ENCODE peak calls at places on chromosome 4, in five cellular contexts. N is psoas muscle, I is WTC11, P is C1 segment of cervical spinal cord, L is PC-3. H is an unnamed sample.

GRCh38 chr4:23788460-23788859 is 101.4 kb downstream of the PPARGC1A start:
- DNase-seq in N (no peak), P (no peak), L (no peak), I (no peak), H (no peak)

GRCh38 chr4:101049549-101050001 is 297.8 kb downstream of the PPP3CA start:
- DNase-seq in N (no peak), L (no peak), I (no peak), P (no peak), H (no peak)

GRCh38 chr4:88010921-88011320 is 3.5 kb downstream of the PKD2 start:
- DNase-seq in I (no peak), P (no peak), L (no peak), N (no peak), H (no peak)

GRCh38 chr4:83751336-83751949 is 215.5 kb downstream of the GPAT3 start:
- DNase-seq in P (no peak), N (no peak), I (no peak), L (peak), H (no peak)

GRCh38 chr4:53240573-53240972 is 125.3 kb downstream of the SCFD2 start:
- DNase-seq in L (no peak), P (no peak), I (no peak), N (no peak), H (no peak)

GRCh38 chr4:76105652-76106051 is 31.1 kb downstream of the ART3 start:
- DNase-seq in P (peak), N (no peak), I (no peak), L (no peak), H (no peak)

GRCh38 chr4:38101563-38101962 is 141.4 kb downstream of the PTTG2 start:
- DNase-seq in L (no peak), P (no peak), I (no peak), N (no peak), H (no peak)

GRCh38 chr4:121380448-121381147 is at the start of gene QRFPR:
- DNase-seq in P (no peak), L (no peak), N (no peak), I (peak), H (no peak)

GRCh38 chr4:80112236-80112635 is 39.2 kb upstream of the ANTXR2 start:
- DNase-seq in I (no peak), P (no peak), L (no peak), N (peak), H (no peak)

GRCh38 chr4:121668368-121669162 is 28.2 kb downstream of the ANXA5 start:
- DNase-seq in P (no peak), I (no peak), N (no peak), L (peak), H (no peak)

GRCh38 chr4:89434364-89434988 is 126.9 kb upstream of the GPRIN3 start:
- DNase-seq in I (no peak), L (peak), N (no peak), P (no peak), H (peak)

GRCh38 chr4:152825336-152825735 is 45.6 kb downstream of the ARFIP1 start:
- DNase-seq in I (no peak), N (no peak), P (no peak), L (no peak), H (no peak)

GRCh38 chr4:12949719-12950118 is 534.4 kb downstream of the RAB28 start:
- DNase-seq in L (peak), I (no peak), N (no peak), P (no peak), H (no peak)

GRCh38 chr4:3472411-3473141 is 9.5 kb downstream of the DOK7 start:
- DNase-seq in I (no peak), P (no peak), N (peak), L (no peak), H (no peak)

GRCh38 chr4:52904421-52904820 is 42.3 kb downstream of the RASL11B start:
- DNase-seq in N (no peak), P (no peak), I (no peak), L (no peak), H (no peak)

GRCh38 chr4:38123555-38123954 is 163.4 kb downstream of the PTTG2 start:
- DNase-seq in L (no peak), P (no peak), N (no peak), I (no peak), H (no peak)

GRCh38 chr4:137621056-137621455 is 88.8 kb upstream of the PCDH18 start:
- DNase-seq in N (no peak), L (no peak), I (no peak), P (no peak), H (no peak)

GRCh38 chr4:158667651-158668198 is 4.0 kb downstream of the C4orf46 start:
- DNase-seq in P (no peak), L (peak), N (no peak), I (peak), H (no peak)

GRCh38 chr4:88964450-88964849 is 92.5 kb downstream of the FAM13A start:
- DNase-seq in P (no peak), L (peak), I (no peak), N (no peak), H (no peak)

GRCh38 chr4:36189511-36190226 is 54.6 kb downstream of the ARAP2 start:
- DNase-seq in L (no peak), P (no peak), N (no peak), I (no peak), H (no peak)

GRCh38 chr4:26978387-26979071 is 117.9 kb downstream of the STIM2 start:
- DNase-seq in I (no peak), P (no peak), N (no peak), L (no peak), H (no peak)

GRCh38 chr4:177292171-177292570 is 17.5 kb upstream of the NEIL3 start:
- DNase-seq in I (no peak), N (no peak), P (no peak), L (no peak), H (no peak)

GRCh38 chr4:80096175-80096850 is 23.3 kb upstream of the ANTXR2 start:
- DNase-seq in P (no peak), L (no peak), N (no peak), I (no peak), H (no peak)

GRCh38 chr4:37383579-37384229 is 139.2 kb downstream of the NWD2 start:
- DNase-seq in P (no peak), N (no peak), I (no peak), L (peak), H (peak)

GRCh38 chr4:98625399-98625798 is 33.0 kb downstream of the TSPAN5 start:
- DNase-seq in L (peak), I (no peak), P (no peak), N (no peak), H (no peak)

GRCh38 chr4:55838952-55839351 is 14.5 kb upstream of the EXOC1 start:
- DNase-seq in N (no peak), P (no peak), I (no peak), L (no peak), H (no peak)